ENCODE peak calls at places on chromosomes 4 and X, in four cellular contexts. H is AG09309; Y is colonic mucosa; C is CD8-positive, alpha-beta memory T cell. M is an unnamed sample.

GRCh38 chr4:181006509-181007290 is 1236.5 kb upstream of the TENM3 start:
- DNase-seq in H (no peak), Y (no peak), C (no peak), M (no peak)

GRCh38 chrX:124534530-124534929 is 188.2 kb downstream of the SH2D1A start:
- DNase-seq in H (no peak), Y (no peak), C (no peak), M (no peak)

GRCh38 chrX:97332963-97333362 is 449.3 kb downstream of the RPA4 start:
- DNase-seq in H (no peak), Y (no peak), C (no peak), M (no peak)

GRCh38 chr4:138919094-138919936 is 96.3 kb upstream of the NOCT start:
- DNase-seq in H (peak; percentile 28), Y (peak; percentile 69), C (no peak), M (no peak)

GRCh38 chr4:183596056-183596757 is 62.8 kb downstream of the RWDD4 start:
- DNase-seq in H (no peak), Y (peak; percentile 22), C (no peak), M (no peak)

GRCh38 chrX:68834371-68835103 is 5.7 kb downstream of the EFNB1 start:
- DNase-seq in H (no peak), Y (peak; percentile 66), C (no peak), M (no peak)

GRCh38 chr4:39469429-39470077 is 10.7 kb downstream of the LIAS start:
- DNase-seq in H (peak; percentile 65), Y (peak; percentile 46), C (peak; percentile 44), M (no peak)

GRCh38 chrX:93874554-93874953 is 200.5 kb downstream of the FAM133A start:
- DNase-seq in H (no peak), Y (peak; percentile 22), C (no peak), M (no peak)

GRCh38 chr4:37628977-37629609 is 57.1 kb downstream of the RELL1 start:
- DNase-seq in H (peak; percentile 46), Y (no peak), C (no peak), M (no peak)

GRCh38 chrX:108731144-108731543 is 5.2 kb downstream of the IRS4 start:
- DNase-seq in H (no peak), Y (no peak), C (no peak), M (no peak)

GRCh38 chr4:109682875-109683274 is 20.4 kb downstream of the CASP6 start:
- DNase-seq in H (no peak), Y (no peak), C (no peak), M (no peak)

GRCh38 chr4:77819836-77820679 is 890 bp upstream of the CNOT6L start:
- DNase-seq in H (no peak), Y (peak; percentile 97), C (peak; percentile 97), M (peak; percentile 64)

GRCh38 chr4:155805016-155805415 is 46.2 kb downstream of the GUCY1B1 start:
- DNase-seq in H (no peak), Y (no peak), C (no peak), M (no peak)

GRCh38 chrX:141982296-141982695 is 78.6 kb downstream of the MAGEC1 start:
- DNase-seq in H (no peak), Y (no peak), C (no peak), M (no peak)

GRCh38 chrX:78650906-78651437 is 8.2 kb downstream of the RTL3 start:
- DNase-seq in H (peak; percentile 44), Y (no peak), C (peak; percentile 15), M (no peak)

GRCh38 chr4:142265536-142265935 is 580.6 kb downstream of the INPP4B start:
- DNase-seq in H (peak; percentile 5), Y (no peak), C (no peak), M (peak; percentile 5)

GRCh38 chr4:10672379-10672778 is 12.2 kb downstream of the CLNK start:
- DNase-seq in H (no peak), Y (no peak), C (no peak), M (no peak)

GRCh38 chrX:8607326-8607725 is 124.6 kb downstream of the ANOS1 start:
- DNase-seq in H (no peak), Y (no peak), C (no peak), M (no peak)

GRCh38 chrX:140141444-140142029 is 176.2 kb upstream of the CXorf66 start:
- DNase-seq in H (no peak), Y (peak; percentile 26), C (no peak), M (no peak)

GRCh38 chrX:88425739-88426138 is 321.3 kb upstream of the CPXCR1 start:
- DNase-seq in H (no peak), Y (no peak), C (no peak), M (no peak)

GRCh38 chrX:4547218-4547836 is 833.9 kb upstream of the PRKX start:
- DNase-seq in H (peak; percentile 13), Y (peak; percentile 27), C (no peak), M (no peak)

GRCh38 chr4:123740236-123740635 is 343.6 kb downstream of the SPRY1 start:
- DNase-seq in H (no peak), Y (no peak), C (no peak), M (no peak)

GRCh38 chrX:48541140-48541814 is 1.8 kb downstream of the TBC1D25 start:
- DNase-seq in H (no peak), Y (no peak), C (no peak), M (no peak)

GRCh38 chrX:149221246-149221645 is 283.9 kb downstream of the IDS start:
- DNase-seq in H (no peak), Y (no peak), C (no peak), M (no peak)

GRCh38 chr4:184851200-184851541 is 25.4 kb upstream of the ACSL1 start:
- DNase-seq in H (no peak), Y (no peak), C (no peak), M (no peak)

GRCh38 chrX:20265726-20266681 is 705 bp downstream of the RPS6KA3 start:
- DNase-seq in H (no peak), Y (peak; percentile 27), C (peak; percentile 16), M (no peak)

GRCh38 chrX:124405868-124406267 is 59.5 kb downstream of the SH2D1A start:
- DNase-seq in H (no peak), Y (no peak), C (no peak), M (no peak)

GRCh38 chr4:48375651-48376291 is 34.4 kb downstream of the SLAIN2 start:
- DNase-seq in H (peak; percentile 55), Y (peak; percentile 78), C (no peak), M (no peak)

GRCh38 chr4:99986792-99987191 is 36.7 kb upstream of the H2AZ1 start:
- DNase-seq in H (no peak), Y (no peak), C (no peak), M (no peak)

GRCh38 chrX:111376897-111377601 is 34.9 kb downstream of the DCX start:
- DNase-seq in H (no peak), Y (no peak), C (no peak), M (no peak)

GRCh38 chrX:20913760-20914159 is 460.5 kb upstream of the CNKSR2 start:
- DNase-seq in H (no peak), Y (no peak), C (no peak), M (no peak)

GRCh38 chrX:17412692-17413091 is 37.7 kb downstream of the NHS start:
- DNase-seq in H (peak; percentile 54), Y (no peak), C (no peak), M (no peak)

GRCh38 chr4:27082786-27083185 is 222.1 kb downstream of the STIM2 start:
- DNase-seq in H (no peak), Y (peak; percentile 3), C (no peak), M (no peak)

GRCh38 chrX:122777766-122778165 is 406.3 kb upstream of the GRIA3 start:
- DNase-seq in H (no peak), Y (no peak), C (no peak), M (no peak)

GRCh38 chr4:110619401-110620247 is 3.3 kb downstream of the PITX2 start:
- DNase-seq in H (no peak), Y (no peak), C (no peak), M (no peak)

GRCh38 chrX:124388562-124388961 is 42.2 kb downstream of the SH2D1A start:
- DNase-seq in H (peak; percentile 14), Y (peak; percentile 50), C (peak; percentile 46), M (no peak)

DNA sequence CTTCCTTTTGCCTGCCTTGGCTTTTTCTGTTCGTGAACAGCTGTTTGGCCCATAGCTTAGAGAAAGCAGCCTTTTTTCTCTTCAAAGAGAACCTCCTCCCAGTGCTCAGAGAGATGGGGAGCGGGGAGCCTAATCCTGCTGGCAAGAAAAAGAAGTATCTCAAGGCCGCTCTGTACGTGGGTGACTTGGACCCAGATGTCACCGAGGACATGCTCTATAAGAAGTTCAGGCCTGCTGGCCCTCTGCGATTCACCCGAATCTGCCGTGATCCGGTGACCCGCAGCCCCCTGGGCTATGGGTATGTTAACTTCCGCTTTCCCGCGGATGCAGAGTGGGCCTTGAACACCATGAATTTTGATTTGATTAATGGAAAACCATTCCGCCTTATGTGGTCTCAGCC is 826 bp downstream of the PABPC5 start:
- DNase-seq in H (no peak), Y (no peak), C (no peak), M (no peak)
- H3K4me3 ChIP-seq in H (peak overlapping the region; percentile 39), Y (no peak overlapping the region), C (no peak overlapping the region), M (peak overlapping the region; percentile 77)

DNA sequence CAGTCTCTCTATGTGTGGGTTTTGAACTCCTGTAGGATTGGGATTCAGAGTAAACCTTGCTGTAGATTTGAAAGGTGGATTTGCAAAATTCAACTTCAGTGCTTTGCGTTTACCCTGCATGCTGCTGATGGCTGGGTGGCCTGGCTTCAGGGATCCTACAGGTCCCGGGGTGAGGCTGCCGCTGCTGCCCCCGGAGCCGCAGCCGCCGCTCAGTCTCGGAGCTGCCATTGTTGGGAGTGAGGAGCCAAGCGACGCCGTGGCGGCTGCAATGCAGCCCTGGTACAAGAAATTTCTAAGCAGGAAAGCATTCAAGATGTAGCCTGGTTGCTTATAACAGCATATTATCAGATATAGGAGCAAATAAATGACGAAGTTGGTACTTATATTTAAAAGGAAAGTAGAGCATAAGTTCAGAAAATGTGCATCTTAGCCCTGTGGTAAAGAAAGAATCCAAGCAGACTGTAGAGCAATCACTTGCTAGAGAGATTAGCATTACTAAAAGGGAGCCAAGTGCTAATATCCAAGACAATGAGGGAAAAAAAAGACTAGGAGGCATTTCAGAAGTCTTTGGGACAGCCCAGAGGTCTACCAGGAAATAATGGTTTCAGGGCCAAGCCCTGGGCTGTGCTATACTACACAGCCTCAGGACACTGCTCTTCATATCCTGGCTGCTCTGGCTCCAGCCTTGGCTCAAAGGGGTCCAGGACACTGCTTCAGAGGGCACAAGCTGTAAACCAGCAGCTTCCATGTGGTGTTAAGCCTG is 36.9 kb upstream of the CHIC1 start:
- DNase-seq in H (no peak), Y (no peak), C (no peak), M (no peak)
- H3K4me3 ChIP-seq in H (no peak overlapping the region), Y (no peak overlapping the region), C (no peak overlapping the region), M (no peak overlapping the region)

GRCh38 chr4:5374994-5375393 is 323.7 kb downstream of the STK32B start:
- DNase-seq in H (no peak), Y (no peak), C (no peak), M (no peak)
- H3K4me3 ChIP-seq in H (no peak overlapping the region), Y (no peak overlapping the region), C (no peak overlapping the region), M (no peak overlapping the region)

DNA sequence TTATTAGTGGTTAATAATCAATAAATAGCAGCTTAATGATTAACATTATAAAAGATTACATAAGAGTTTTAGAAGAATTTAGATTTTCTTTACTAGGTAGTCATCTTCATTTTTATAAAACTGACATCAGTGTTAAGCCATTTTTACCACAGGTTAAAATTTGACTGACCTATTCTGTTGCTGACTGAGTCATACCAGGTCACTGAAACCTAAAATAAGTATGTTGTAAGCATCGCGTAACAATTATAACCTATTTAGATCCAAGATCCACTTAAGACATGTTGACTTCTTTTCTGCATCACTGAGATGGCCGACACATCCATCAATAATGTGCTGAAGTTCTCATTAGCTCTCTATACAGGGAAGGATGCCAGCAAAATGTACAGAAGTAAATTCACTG is 36.7 kb downstream of the ARX start:
- DNase-seq in H (no peak), Y (no peak), C (no peak), M (no peak)
- H3K4me3 ChIP-seq in H (no peak overlapping the region), Y (no peak overlapping the region), C (no peak overlapping the region), M (no peak overlapping the region)

M was measured in thoracic aorta.